ENCODE peak calls at places on chromosomes 12 and 14, in seven cellular contexts. M is fibroblast of mammary gland, S is right lobe of liver, F is cardiac muscle cell, N is AG09309, Z is esophagus squamous epithelium, I is AG09319. R is an unnamed sample.

GRCh38 chr14:44438936-44439335 is 68.1 kb downstream of the FSCB start:
- DNase-seq in I (no peak), F (no peak), N (no peak), M (no peak), Z (no peak), S (no peak), R (no peak)

GRCh38 chr12:128726866-128727265 is 96.9 kb downstream of the SLC15A4 start:
- DNase-seq in F (no peak), S (no peak), N (no peak), M (no peak), Z (no peak), I (no peak), R (no peak)

GRCh38 chr12:127583041-127583440 is 683.9 kb upstream of the TMEM132C start:
- DNase-seq in N (peak), I (no peak), M (peak), S (no peak), Z (no peak), F (no peak), R (no peak)

GRCh38 chr14:34722723-34723545 is 8.5 kb upstream of the CFL2 start:
- DNase-seq in S (no peak), M (peak), Z (no peak), F (peak), N (no peak), I (no peak), R (peak)

GRCh38 chr14:32826404-32827082 is 112.1 kb upstream of the NPAS3 start:
- DNase-seq in S (no peak), I (no peak), M (peak), F (peak), Z (no peak), N (no peak), R (no peak)

GRCh38 chr12:47094804-47095203 is 15.0 kb upstream of the AMIGO2 start:
- DNase-seq in I (no peak), N (no peak), F (no peak), Z (no peak), M (no peak), S (no peak), R (no peak)

GRCh38 chr12:5227722-5228274 is 184.1 kb downstream of the KCNA5 start:
- DNase-seq in Z (no peak), S (no peak), F (no peak), N (no peak), M (no peak), I (no peak), R (no peak)

GRCh38 chr14:60302663-60303062 is 53.6 kb downstream of the PPM1A start:
- DNase-seq in S (no peak), F (no peak), I (no peak), Z (no peak), N (no peak), M (no peak), R (no peak)

GRCh38 chr12:56629459-56630179 is 507 bp downstream of the BAZ2A start:
- DNase-seq in N (no peak), F (no peak), M (no peak), Z (no peak), S (peak), I (no peak), R (peak)

GRCh38 chr12:78194448-78194847 is 363.8 kb downstream of the NAV3 start:
- DNase-seq in Z (no peak), M (peak), F (no peak), N (peak), I (peak), S (no peak), R (no peak)

GRCh38 chr12:53093777-53094393 is 3.6 kb upstream of the IGFBP6 start:
- DNase-seq in F (no peak), S (no peak), Z (no peak), N (no peak), M (no peak), I (no peak), R (no peak)

GRCh38 chr14:56073783-56074182 is 44.4 kb upstream of the PELI2 start:
- DNase-seq in Z (no peak), F (no peak), M (no peak), N (no peak), S (no peak), I (peak), R (no peak)

GRCh38 chr14:100486025-100486828 is 101.0 kb downstream of the BEGAIN start:
- DNase-seq in I (peak), F (peak), Z (no peak), N (peak), M (peak), S (peak), R (peak)

GRCh38 chr12:642633-643477 is 20.4 kb downstream of the NINJ2 start:
- DNase-seq in Z (no peak), M (peak), F (peak), I (peak), S (peak), N (no peak), R (peak)

GRCh38 chr12:81644503-81644902 is 114.6 kb downstream of the PPFIA2 start:
- DNase-seq in S (no peak), F (peak), I (no peak), Z (no peak), N (no peak), M (peak), R (peak)

GRCh38 chr12:7460375-7461259 is 16.7 kb upstream of the CD163L1 start:
- DNase-seq in S (no peak), Z (no peak), M (peak), N (no peak), I (peak), F (peak), R (peak)

GRCh38 chr12:22230280-22230794 is 104.2 kb downstream of the ST8SIA1 start:
- DNase-seq in S (no peak), F (no peak), N (no peak), I (peak), M (peak), Z (no peak), R (no peak)

GRCh38 chr12:57235012-57235727 is 5.7 kb downstream of the SHMT2 start:
- DNase-seq in Z (no peak), I (no peak), S (peak), M (no peak), N (no peak), F (no peak), R (no peak)

GRCh38 chr14:59187802-59188460 is 536 bp upstream of the DAAM1 start:
- DNase-seq in F (peak), S (peak), I (no peak), Z (no peak), M (no peak), N (no peak), R (no peak)

GRCh38 chr12:68565391-68565903 is 45.3 kb upstream of the RAP1B start:
- DNase-seq in Z (no peak), I (peak), M (peak), S (no peak), F (no peak), N (peak), R (peak)

GRCh38 chr14:72479471-72479931 is 414.4 kb downstream of the DPF3 start:
- DNase-seq in N (no peak), F (peak), I (no peak), Z (no peak), M (no peak), S (no peak), R (no peak)

GRCh38 chr14:59897757-59898383 is 22.1 kb upstream of the LRRC9 start:
- DNase-seq in Z (no peak), S (peak), I (no peak), N (no peak), F (peak), M (peak), R (peak)

GRCh38 chr12:62967701-62968100 is 32.8 kb upstream of the PPM1H start:
- DNase-seq in M (no peak), I (no peak), F (no peak), S (no peak), Z (no peak), N (no peak), R (no peak)

GRCh38 chr14:81343701-81344100 is 56.4 kb downstream of the STON2 start:
- DNase-seq in Z (no peak), S (no peak), N (no peak), F (no peak), I (no peak), M (no peak), R (no peak)

GRCh38 chr12:45284096-45284901 is 68.4 kb downstream of the ANO6 start:
- DNase-seq in M (peak), N (no peak), Z (no peak), I (no peak), S (no peak), F (peak), R (peak)

GRCh38 chr14:95500772-95501401 is 15.6 kb downstream of the SYNE3 start:
- DNase-seq in N (no peak), F (no peak), I (peak), Z (no peak), M (peak), S (no peak), R (no peak)

GRCh38 chr14:79708991-79709390 is 502.3 kb downstream of the DIO2 start:
- DNase-seq in Z (no peak), M (no peak), S (no peak), N (no peak), I (no peak), F (no peak), R (no peak)

GRCh38 chr14:74974364-74975058 is 19.1 kb upstream of the PGF start:
- DNase-seq in N (no peak), F (no peak), M (no peak), S (peak), I (no peak), Z (no peak), R (no peak)

GRCh38 chr14:21068521-21069387 is 1.4 kb upstream of the ARHGEF40 start:
- DNase-seq in M (peak), Z (no peak), F (peak), S (peak), N (no peak), I (no peak), R (peak)

GRCh38 chr12:116416161-116416560 is 138.7 kb upstream of the MED13L start:
- DNase-seq in I (no peak), M (no peak), F (no peak), Z (no peak), S (no peak), N (no peak), R (no peak)

GRCh38 chr14:93972618-93973205 is 3.7 kb downstream of the ASB2 start:
- DNase-seq in S (no peak), M (no peak), F (no peak), Z (no peak), N (no peak), I (no peak), R (no peak)

GRCh38 chr12:63805704-63806672 is 26.3 kb downstream of the RXYLT1 start:
- DNase-seq in N (no peak), M (no peak), S (peak), I (no peak), Z (no peak), F (no peak), R (no peak)

GRCh38 chr14:46197856-46198255 is 453.7 kb downstream of the RPL10L start:
- DNase-seq in I (no peak), F (no peak), M (peak), S (no peak), Z (no peak), N (no peak), R (no peak)

GRCh38 chr12:30719060-30719459 is 23.4 kb upstream of the IPO8 start:
- DNase-seq in Z (no peak), F (no peak), N (peak), S (no peak), I (peak), M (peak), R (no peak)

GRCh38 chr12:10847701-10848100 is 1.6 kb downstream of the PRR4 start:
- DNase-seq in S (no peak), Z (no peak), F (no peak), M (no peak), I (no peak), N (no peak), R (no peak)

GRCh38 chr14:50383618-50384225 is 13.0 kb downstream of the CDKL1 start:
- DNase-seq in N (no peak), F (peak), Z (no peak), M (no peak), I (no peak), S (no peak), R (no peak)

GRCh38 chr14:63656194-63656593 is 14.5 kb upstream of the WDR89 start:
- DNase-seq in I (no peak), Z (no peak), M (no peak), F (no peak), S (no peak), N (no peak), R (no peak)

GRCh38 chr12:95802482-95803264 is 12.1 kb upstream of the NTN4 start:
- DNase-seq in Z (no peak), N (peak), M (peak), S (peak), I (peak), F (no peak), R (peak)

GRCh38 chr14:24194186-24194872 is 912 bp downstream of the TM9SF1 start:
- DNase-seq in M (no peak), N (no peak), Z (no peak), F (no peak), I (no peak), S (no peak), R (no peak)

GRCh38 chr14:24192933-24193332 is 2.3 kb downstream of the TM9SF1 start:
- DNase-seq in S (no peak), Z (no peak), M (no peak), N (no peak), F (no peak), I (no peak), R (no peak)

GRCh38 chr14:24195186-24196070 is at the start of gene TM9SF1:
- DNase-seq in F (peak), N (peak), Z (no peak), S (peak), M (peak), I (peak), R (peak)

GRCh38 chr14:24196071-24197061 is 1.1 kb upstream of the TM9SF1 start:
- DNase-seq in M (peak), Z (no peak), I (no peak), F (peak), N (no peak), S (no peak), R (no peak)

GRCh38 chr14:24194873-24195185 is 412 bp downstream of the TM9SF1 start:
- DNase-seq in M (no peak), N (no peak), Z (no peak), I (no peak), S (no peak), F (no peak), R (no peak)
- TF ChIP-seq CTCF in M (no peak), N (no peak), Z (no peak), I (no peak), S (no peak), F (no peak), R (no peak)

DNA sequence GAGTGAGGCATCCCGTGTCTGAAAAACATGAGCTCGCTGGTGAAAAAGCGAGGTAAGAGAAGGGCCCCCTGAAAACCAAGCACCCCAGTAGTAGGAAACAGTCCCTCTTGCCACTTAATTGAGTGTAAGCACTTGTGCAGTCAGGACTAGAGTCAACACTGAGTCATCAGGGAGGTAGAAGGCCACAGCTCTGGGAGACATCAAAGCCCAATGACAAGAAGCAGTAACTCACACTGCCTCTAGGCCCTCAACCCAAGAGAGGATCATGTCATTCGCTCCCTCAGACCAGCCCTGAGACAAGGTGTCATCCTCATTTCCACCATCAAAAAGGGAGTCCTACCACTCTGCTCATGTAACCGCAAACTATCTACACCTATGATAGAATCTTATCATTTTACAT is 17.8 kb downstream of the POMT2 start:
- DNase-seq in F (no peak), S (no peak), Z (no peak), I (no peak), M (peak), N (no peak), R (peak)
- TF ChIP-seq CTCF in F (no peak), S (no peak), Z (no peak), I (no peak), M (no peak), N (no peak), R (no peak)

DNA sequence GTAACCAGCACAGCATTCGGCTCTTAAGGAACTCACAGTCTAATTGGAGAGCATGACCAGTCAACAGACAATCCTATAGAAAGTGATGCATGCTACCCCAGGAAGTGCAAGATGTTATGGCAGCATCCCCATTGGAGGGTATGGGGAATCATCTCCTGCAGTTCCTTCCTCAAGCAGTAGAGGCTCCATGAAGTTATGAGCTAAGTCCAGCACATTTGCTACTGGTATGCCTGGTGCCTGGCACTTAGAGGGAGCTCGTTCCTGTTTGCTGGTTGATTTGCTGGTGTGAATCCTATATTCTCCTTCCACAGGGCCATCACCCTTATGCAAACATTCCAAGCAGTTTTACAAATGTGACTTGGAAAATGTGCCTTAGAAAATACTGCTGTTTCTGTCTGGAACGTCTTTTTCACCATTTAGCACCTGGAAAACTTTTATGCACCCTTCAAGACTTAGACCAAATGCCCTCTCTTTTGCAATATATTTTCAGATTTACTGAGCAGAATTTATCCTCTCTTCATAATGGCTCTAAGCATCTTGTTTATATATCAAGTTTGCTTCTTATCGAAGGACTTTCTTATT is 136.1 kb upstream of the WSCD2 start:
- DNase-seq in F (peak), N (no peak), S (no peak), I (no peak), M (peak), Z (no peak), R (peak)
- TF ChIP-seq CTCF in F (peak), N (peak), S (peak), I (peak), M (peak), Z (peak), R (peak)

GRCh38 chr14:68955164-68955921 is 23.8 kb downstream of the ACTN1 start:
- DNase-seq in F (no peak), I (no peak), S (no peak), Z (no peak), M (peak), N (no peak), R (no peak)
- TF ChIP-seq CTCF in F (no peak), I (no peak), S (no peak), Z (no peak), M (no peak), N (no peak), R (no peak)